ENCODE peak calls at places on chromosomes 1 and 21, in five cellular contexts. D, Z, U, A and O are unnamed samples.

GRCh38 chr1:149936992-149937705 is 470 bp upstream of the MTMR11 start:
- DNase-seq in D (peak), Z (peak), U (peak), A (no peak), O (peak)

GRCh38 chr1:112673589-112674439 is 645 bp upstream of the MOV10 start:
- DNase-seq in D (peak), Z (peak), U (peak), A (no peak), O (peak)

GRCh38 chr1:179252606-179253005 is 23.1 kb upstream of the ABL2 start:
- DNase-seq in D (no peak), Z (no peak), U (no peak), A (no peak), O (no peak)

GRCh38 chr1:48552420-48552819 is 80.4 kb upstream of the SPATA6 start:
- DNase-seq in D (peak), Z (no peak), U (peak), A (no peak), O (no peak)

GRCh38 chr1:112507896-112508241 is 896 bp upstream of the WNT2B start:
- DNase-seq in D (no peak), Z (no peak), U (no peak), A (no peak), O (no peak)

GRCh38 chr1:152034654-152035405 is 2.0 kb downstream of the S100A11 start:
- DNase-seq in D (peak), Z (peak), U (peak), A (peak), O (peak)

GRCh38 chr1:107963601-107964396 is 1.2 kb downstream of the VAV3 start:
- DNase-seq in D (no peak), Z (peak), U (peak), A (peak), O (peak)

GRCh38 chr1:197732187-197732586 is 43.1 kb downstream of the DENND1B start:
- DNase-seq in D (no peak), Z (no peak), U (no peak), A (no peak), O (no peak)

GRCh38 chr21:41559658-41560599 is 52.0 kb upstream of the TMPRSS2 start:
- DNase-seq in D (no peak), Z (peak), U (peak), A (no peak), O (peak)

GRCh38 chr21:42381347-42381984 is 14.4 kb downstream of the TMPRSS3 start:
- DNase-seq in D (peak), Z (peak), U (peak), A (no peak), O (peak)

GRCh38 chr1:71770121-71770520 is 512.2 kb downstream of the NEGR1 start:
- DNase-seq in D (no peak), Z (peak), U (peak), A (no peak), O (peak)

GRCh38 chr1:29798699-29799566 is 562.6 kb downstream of the PTPRU start:
- DNase-seq in D (no peak), Z (no peak), U (no peak), A (no peak), O (no peak)

GRCh38 chr1:224617410-224618361 is 1.6 kb downstream of the CNIH3 start:
- DNase-seq in D (no peak), Z (no peak), U (no peak), A (no peak), O (no peak)

GRCh38 chr1:203467550-203467921 is 8.1 kb upstream of the PRELP start:
- DNase-seq in D (no peak), Z (no peak), U (peak), A (no peak), O (peak)

GRCh38 chr1:147669475-147670318 is 627 bp downstream of the ACP6 start:
- DNase-seq in D (peak), Z (peak), U (peak), A (peak), O (peak)

GRCh38 chr1:233721003-233721595 is 107.2 kb downstream of the KCNK1 start:
- DNase-seq in D (peak), Z (no peak), U (no peak), A (no peak), O (no peak)

GRCh38 chr1:185864331-185864730 is 130.1 kb downstream of the HMCN1 start:
- DNase-seq in D (no peak), Z (no peak), U (peak), A (no peak), O (no peak)

GRCh38 chr1:25861316-25862286 is 2.3 kb upstream of the AUNIP start:
- DNase-seq in D (peak), Z (no peak), U (no peak), A (no peak), O (no peak)

GRCh38 chr1:165265196-165265838 is 91.2 kb downstream of the LMX1A start:
- DNase-seq in D (no peak), Z (no peak), U (no peak), A (no peak), O (no peak)

GRCh38 chr1:14011132-14011531 is 311.1 kb downstream of the PRDM2 start:
- DNase-seq in D (no peak), Z (no peak), U (no peak), A (no peak), O (no peak)

GRCh38 chr1:64340361-64340760 is 129.6 kb upstream of the CACHD1 start:
- DNase-seq in D (no peak), Z (no peak), U (no peak), A (no peak), O (no peak)

GRCh38 chr1:68197459-68197858 is 34.9 kb downstream of the WLS start:
- DNase-seq in D (peak), Z (no peak), U (no peak), A (no peak), O (no peak)

GRCh38 chr1:39178541-39179431 is 25.7 kb upstream of the MACF1 start:
- DNase-seq in D (peak), Z (peak), U (no peak), A (no peak), O (peak)

GRCh38 chr1:58031416-58031815 is 515.1 kb downstream of the OMA1 start:
- DNase-seq in D (no peak), Z (no peak), U (no peak), A (no peak), O (no peak)

GRCh38 chr1:23530089-23530749 is 814 bp downstream of the E2F2 start:
- DNase-seq in D (no peak), Z (no peak), U (no peak), A (no peak), O (no peak)

GRCh38 chr1:232901255-232901654 is 49.2 kb upstream of the NTPCR start:
- DNase-seq in D (no peak), Z (no peak), U (no peak), A (no peak), O (no peak)